ENCODE peak calls at places on chromosomes 3 and 15, in five cellular contexts. K is astrocyte, N is GM12878, X is neuronal stem cell, Z is fibroblast of lung. C is an unnamed sample.

GRCh38 chr15:79816565-79816964 is 80.2 kb downstream of the MTHFS start:
- DNase-seq in K (no peak), N (no peak), Z (no peak), X (no peak), C (no peak)

GRCh38 chr3:107574650-107575049 is 51.9 kb downstream of the BBX start:
- DNase-seq in K (peak; percentile 17), Z (peak; percentile 68), X (no peak), N (no peak), C (peak; percentile 75)

GRCh38 chr15:92845109-92845508 is 55.0 kb upstream of the CHD2 start:
- DNase-seq in K (peak; percentile 28), Z (peak; percentile 72), N (peak; percentile 74), X (no peak), C (peak; percentile 71)

GRCh38 chr3:111723293-111723963 is 128.3 kb upstream of the ZBED2 start:
- DNase-seq in X (no peak), N (no peak), K (peak; percentile 92), Z (peak; percentile 86), C (peak; percentile 75)

GRCh38 chr15:90814193-90814811 is 54.1 kb upstream of the FURIN start:
- DNase-seq in K (peak; percentile 42), Z (no peak), N (no peak), X (no peak), C (no peak)

GRCh38 chr3:41076399-41076798 is 122.9 kb upstream of the CTNNB1 start:
- DNase-seq in X (no peak), K (no peak), N (no peak), Z (no peak), C (no peak)

GRCh38 chr15:77021803-77022381 is 27.0 kb downstream of the PSTPIP1 start:
- DNase-seq in Z (peak; percentile 24), N (no peak), K (peak; percentile 55), X (no peak), C (peak; percentile 57)

GRCh38 chr15:100691321-100691720 is 88.9 kb downstream of the ASB7 start:
- DNase-seq in Z (no peak), K (no peak), N (no peak), X (no peak), C (no peak)

GRCh38 chr3:31196881-31197364 is 302.5 kb upstream of the GADL1 start:
- DNase-seq in K (peak; percentile 81), N (no peak), X (no peak), Z (peak; percentile 66), C (peak; percentile 89)

GRCh38 chr15:67127925-67128324 is 62.5 kb downstream of the SMAD3 start:
- DNase-seq in N (no peak), K (peak; percentile 99), Z (peak; percentile 95), X (no peak), C (peak; percentile 81)

GRCh38 chr3:11478167-11478566 is 165.5 kb downstream of the VGLL4 start:
- DNase-seq in Z (no peak), K (no peak), N (no peak), X (no peak), C (no peak)

GRCh38 chr3:36875397-36875796 is 69.5 kb downstream of the TRANK1 start:
- DNase-seq in Z (no peak), N (no peak), X (no peak), K (no peak), C (no peak)

GRCh38 chr15:45399381-45400212 is 21.3 kb upstream of the GATM start:
- DNase-seq in K (peak; percentile 38), X (peak; percentile 18), N (no peak), Z (peak; percentile 78), C (peak; percentile 89)

GRCh38 chr15:28101201-28101600 is 2.1 kb upstream of the OCA2 start:
- DNase-seq in N (no peak), K (no peak), Z (no peak), X (no peak), C (no peak)

GRCh38 chr15:60536951-60537350 is 58.0 kb upstream of the ICE2 start:
- DNase-seq in X (no peak), Z (no peak), N (no peak), K (no peak), C (no peak)

GRCh38 chr3:135784557-135784956 is 181.0 kb upstream of the PPP2R3A start:
- DNase-seq in K (no peak), X (no peak), Z (no peak), N (peak; percentile 5), C (no peak)

GRCh38 chr3:10726787-10727186 is 89.2 kb upstream of the SLC6A11 start:
- DNase-seq in X (no peak), K (no peak), Z (no peak), N (no peak), C (no peak)

GRCh38 chr3:36784012-36784763 is 19.8 kb upstream of the DCLK3 start:
- DNase-seq in Z (no peak), N (no peak), X (no peak), K (no peak), C (no peak)

GRCh38 chr3:15175590-15175989 is 30.5 kb upstream of the CAPN7 start:
- DNase-seq in X (no peak), N (no peak), Z (no peak), K (no peak), C (no peak)

GRCh38 chr15:91924842-91925495 is 71.5 kb downstream of the SLCO3A1 start:
- DNase-seq in X (no peak), K (no peak), Z (no peak), N (no peak), C (no peak)

GRCh38 chr3:66499881-66500574 is 794 bp downstream of the LRIG1 start:
- DNase-seq in X (no peak), Z (peak; percentile 23), K (peak; percentile 20), N (no peak), C (peak; percentile 68)

GRCh38 chr3:45679805-45680204 is 9.4 kb upstream of the SACM1L start:
- DNase-seq in Z (no peak), N (no peak), X (no peak), K (no peak), C (no peak)

GRCh38 chr15:69132935-69133861 is 27.2 kb upstream of the GLCE start:
- DNase-seq in N (no peak), K (no peak), Z (no peak), X (no peak), C (no peak)

GRCh38 chr3:196660381-196661166 is 21.1 kb downstream of the NRROS start:
- DNase-seq in N (no peak), Z (no peak), X (no peak), K (no peak), C (no peak)

GRCh38 chr3:121493431-121493830 is 52.4 kb downstream of the POLQ start:
- DNase-seq in X (no peak), N (no peak), Z (peak; percentile 34), K (no peak), C (no peak)

GRCh38 chr15:41866263-41866703 is 27.6 kb downstream of the SPTBN5 start:
- DNase-seq in Z (no peak), X (peak; percentile 52), K (no peak), N (no peak), C (no peak)

GRCh38 chr15:62119224-62119925 is 45.7 kb downstream of the C2CD4B start:
- DNase-seq in Z (peak; percentile 95), K (peak; percentile 97), X (no peak), N (no peak), C (peak; percentile 94)

GRCh38 chr3:169668081-169668956 is 4.8 kb upstream of the MECOM start:
- DNase-seq in K (peak; percentile 28), Z (peak; percentile 53), X (peak; percentile 52), N (no peak), C (peak; percentile 73)

GRCh38 chr3:179074656-179075055 is 3.0 kb upstream of the ZMAT3 start:
- DNase-seq in K (no peak), Z (no peak), N (no peak), X (no peak), C (no peak)

GRCh38 chr15:43133429-43134156 is at the start of gene TMEM62:
- DNase-seq in N (peak; percentile 75), X (peak; percentile 52), K (peak; percentile 39), Z (peak; percentile 48), C (peak; percentile 75)

GRCh38 chr3:109685084-109686079 is 348.0 kb upstream of the DPPA4 start:
- DNase-seq in N (no peak), X (no peak), K (peak; percentile 99), Z (peak; percentile 99), C (peak; percentile 98)

GRCh38 chr3:130801473-130801872 is 54.8 kb upstream of the PIK3R4 start:
- DNase-seq in K (no peak), N (no peak), Z (no peak), X (no peak), C (no peak)

GRCh38 chr3:5503136-5503535 is 315.6 kb downstream of the EDEM1 start:
- DNase-seq in X (no peak), N (no peak), K (no peak), Z (no peak), C (no peak)

GRCh38 chr3:152389316-152389934 is 120.7 kb downstream of the MBNL1 start:
- DNase-seq in Z (no peak), X (no peak), N (no peak), K (no peak), C (no peak)
- H3K4me1 ChIP-seq in Z (peaks cover 19% of the 10 kb centered on the region), X (no peaks in the 10 kb centered on the region), N (no peaks in the 10 kb centered on the region), K (peaks cover 3% of the 10 kb centered on the region), C (peaks cover 52% of the 10 kb centered on the region)

GRCh38 chr3:9111349-9112265 is 137.8 kb downstream of the SRGAP3 start:
- DNase-seq in Z (no peak), K (peak; percentile 24), X (no peak), N (no peak), C (no peak)
- H3K9ac ChIP-seq in Z (no peak overlapping the region), K (no peak overlapping the region), X (no peak overlapping the region), N (no peak overlapping the region), C (peak overlapping the region; percentile 48)

DNA sequence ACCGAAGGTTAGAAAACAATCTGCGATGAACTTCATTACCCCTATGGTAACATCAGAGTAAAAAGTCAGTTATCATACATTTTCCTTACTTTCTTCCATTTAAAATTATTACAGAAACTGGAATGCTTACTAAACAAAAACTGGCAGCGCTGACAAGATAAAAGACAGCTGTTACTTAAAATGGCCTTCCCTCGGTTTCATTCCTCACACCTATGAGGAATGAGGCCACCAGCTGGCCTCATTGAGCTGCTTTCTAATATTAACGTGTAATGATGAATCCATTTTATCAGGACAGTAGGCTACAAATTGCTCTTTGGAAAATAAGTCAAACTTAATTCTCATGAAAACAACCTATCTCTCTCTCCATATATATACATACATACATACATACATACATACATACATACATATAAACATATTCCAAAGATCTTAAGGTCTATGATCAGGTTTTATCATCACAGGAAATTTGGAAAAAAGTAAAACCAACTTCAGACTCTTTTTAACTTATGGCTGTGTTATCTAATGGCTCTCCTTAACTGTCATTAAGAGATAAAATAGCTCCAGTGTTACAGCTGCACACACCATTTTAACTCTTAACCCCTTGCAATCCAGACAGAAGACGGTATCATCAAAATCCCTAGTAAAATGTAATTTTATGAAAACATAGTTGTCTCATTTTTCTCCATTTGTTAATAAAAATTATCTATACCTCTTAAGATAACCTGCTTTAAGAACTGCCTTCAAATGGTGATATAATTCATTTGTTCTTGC is 5.2 kb downstream of the CCNL1 start:
- DNase-seq in K (no peak), N (no peak), Z (no peak), X (no peak), C (peak; percentile 16)
- H3K4me1 ChIP-seq in K (peaks cover 39% of the 10 kb centered on the region), N (peaks cover 7% of the 10 kb centered on the region), Z (peaks cover 4% of the 10 kb centered on the region), X (peaks cover 4% of the 10 kb centered on the region), C (peaks cover 64% of the 10 kb centered on the region)

GRCh38 chr3:52719618-52720017 is 13.7 kb downstream of the SPCS1 start:
- DNase-seq in N (no peak), K (no peak), Z (no peak), X (no peak), C (no peak)

GRCh38 chr3:52723935-52724334 is 18.0 kb downstream of the SPCS1 start:
- DNase-seq in K (no peak), N (no peak), X (no peak), Z (no peak), C (no peak)

GRCh38 chr3:52721742-52722033 is 15.8 kb downstream of the SPCS1 start:
- DNase-seq in K (no peak), N (no peak), Z (no peak), X (no peak), C (no peak)

GRCh38 chr3:52722491-52722890 is 16.6 kb downstream of the SPCS1 start:
- DNase-seq in K (no peak), Z (no peak), X (no peak), N (no peak), C (no peak)

GRCh38 chr3:52721002-52721741 is 15.3 kb downstream of the SPCS1 start:
- DNase-seq in X (no peak), N (no peak), K (no peak), Z (no peak), C (no peak)
- H3K9ac ChIP-seq in X (no peak overlapping the region), N (no peak overlapping the region), K (no peak overlapping the region), Z (no peak overlapping the region), C (no peak overlapping the region)

C was measured in adipocyte.